ENCODE peak calls at places on chromosome 7, in seven cellular contexts. C is suprapubic skin, G is breast epithelium, D is HCT116, R is prostate gland, N is sigmoid colon, P is transverse colon. L is an unnamed sample.

GRCh38 chr7:125112741-125113309 is 183.2 kb upstream of the POT1 start:
- DNase-seq in C (no peak), G (no peak), D (no peak), R (no peak), N (no peak), P (no peak), L (no peak)

GRCh38 chr7:157513682-157514081 is 176.9 kb downstream of the DNAJB6 start:
- DNase-seq in C (no peak), G (no peak), D (no peak), R (no peak), N (no peak), P (no peak), L (no peak)

GRCh38 chr7:116502201-116503096 is 2.9 kb downstream of the CAV2 start:
- DNase-seq in C (no peak), G (no peak), D (no peak), R (no peak), N (no peak), P (no peak), L (no peak)

GRCh38 chr7:127252736-127253288 is at the start of gene GRM8:
- DNase-seq in C (no peak), G (no peak), D (no peak), R (peak), N (peak), P (peak), L (peak)

GRCh38 chr7:107593025-107593410 is 13.0 kb downstream of the BCAP29 start:
- DNase-seq in C (no peak), G (no peak), D (no peak), R (no peak), N (no peak), P (no peak), L (no peak)

GRCh38 chr7:114413741-114414140 is 874 bp upstream of the FOXP2 start:
- DNase-seq in C (no peak), G (no peak), D (no peak), R (peak), N (no peak), P (no peak), L (no peak)

GRCh38 chr7:99387912-99388311 is 13.4 kb downstream of the ARPC1B start:
- DNase-seq in C (no peak), G (no peak), D (no peak), R (no peak), N (no peak), P (no peak), L (no peak)

GRCh38 chr7:93307131-93307660 is 75.0 kb downstream of the VPS50 start:
- DNase-seq in C (no peak), G (no peak), D (no peak), R (no peak), N (no peak), P (no peak), L (no peak)

GRCh38 chr7:115941703-115942268 is 88.8 kb downstream of the TFEC start:
- DNase-seq in C (no peak), G (no peak), D (no peak), R (no peak), N (no peak), P (no peak), L (no peak)

DNA sequence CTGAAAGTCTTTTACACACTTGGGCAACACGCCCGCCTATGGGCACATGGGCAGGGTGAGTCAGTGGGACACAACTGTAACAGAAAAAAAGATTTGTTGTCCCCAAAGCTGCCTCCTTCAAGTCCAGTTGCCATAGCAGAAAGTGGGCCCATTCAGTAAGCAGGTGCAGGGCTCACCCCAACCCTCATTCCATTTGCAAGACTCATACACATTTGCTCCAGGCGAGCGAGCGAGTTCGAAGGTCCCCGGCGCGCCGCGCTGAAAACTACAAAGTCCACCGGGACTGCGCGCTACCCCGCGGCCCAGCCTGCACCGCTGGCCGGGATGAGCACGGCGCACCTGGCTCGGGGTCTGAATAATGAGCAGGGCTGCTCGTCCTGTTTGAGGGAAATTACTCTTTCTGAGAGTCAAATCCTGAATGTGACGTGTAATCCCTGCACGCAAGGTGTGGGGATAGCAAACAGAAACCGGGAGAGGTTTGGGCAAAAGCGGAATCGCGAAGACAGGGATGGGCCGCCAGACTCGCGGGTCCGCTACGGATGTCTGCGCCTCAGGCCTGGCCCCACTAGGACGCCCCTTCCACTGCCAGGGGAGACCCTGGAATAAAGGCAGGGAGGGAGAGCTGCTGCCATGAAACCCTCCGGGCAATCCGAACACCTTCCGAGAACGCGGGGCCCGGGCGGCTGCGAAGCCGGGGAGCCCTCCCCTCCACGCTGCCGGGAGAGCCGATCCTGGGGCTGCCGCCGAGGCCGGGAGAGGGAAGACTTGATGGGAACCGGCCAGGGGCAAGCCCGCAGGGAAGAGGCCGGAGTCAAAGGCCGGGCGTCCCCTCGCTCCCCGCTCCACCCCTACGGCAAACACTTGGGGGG is 982 bp downstream of the COBL start:
- DNase-seq in C (no peak), G (peak), D (peak), R (peak), N (peak), P (peak), L (no peak)
- H3K4me3 ChIP-seq in C (peak), G (peak), D (peak), R (peak), N (peak), P (peak), L (peak)

GRCh38 chr7:15446722-15447121 is 115.1 kb downstream of the AGMO start:
- DNase-seq in C (no peak), G (no peak), D (no peak), R (no peak), N (no peak), P (no peak), L (no peak)
- TF ChIP-seq POLR2AphosphoS5 in C (no peak), G (no peak), D (no peak), R (no peak), N (no peak), P (no peak), L (no peak)

GRCh38 chr7:155381852-155382801 is 75.8 kb upstream of the EN2 start:
- DNase-seq in C (no peak), G (no peak), D (no peak), R (no peak), N (no peak), P (no peak), L (peak)
- H3K4me3 ChIP-seq in C (peak), G (peak), D (no peak), R (peak), N (peak), P (peak), L (peak)

DNA sequence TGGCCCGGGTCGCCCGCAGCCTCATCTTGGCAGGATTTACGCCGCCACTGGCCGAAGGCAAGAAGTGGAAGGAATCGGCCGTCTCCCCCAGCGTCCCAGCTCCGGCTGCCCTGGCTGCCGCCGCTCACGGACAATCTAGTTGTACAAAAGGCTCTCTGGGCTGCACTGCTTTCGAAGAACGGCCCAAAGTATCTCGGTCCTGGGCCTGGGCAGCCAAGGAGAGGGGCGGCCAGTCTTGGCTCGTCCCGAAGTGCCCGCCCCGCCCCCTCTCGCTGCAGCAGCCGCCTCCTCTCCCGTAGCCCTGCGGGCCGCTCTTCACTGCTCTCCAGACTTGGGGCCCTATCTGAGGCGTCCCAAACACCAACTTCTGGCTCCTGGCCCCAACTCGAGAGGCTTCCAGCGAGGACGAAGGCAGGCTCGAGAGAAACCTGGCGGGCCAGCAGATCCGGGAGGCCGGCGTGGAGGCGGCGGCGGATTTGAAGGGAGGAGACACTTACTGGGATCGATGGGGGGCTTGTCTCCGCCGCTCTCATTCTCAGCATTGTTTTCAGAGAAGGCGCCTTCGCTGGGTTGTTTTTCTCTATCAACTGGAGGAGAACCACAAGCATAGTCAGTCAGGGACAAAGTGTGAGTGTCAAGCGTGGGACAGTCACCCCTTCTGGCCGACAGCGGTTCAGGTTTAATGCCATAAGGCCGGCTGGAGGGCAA is 802 bp downstream of the HOXA9 start:
- DNase-seq in C (peak), G (no peak), D (no peak), R (peak), N (peak), P (no peak), L (peak)
- TF ChIP-seq POLR2AphosphoS5 in C (no peak), G (no peak), D (no peak), R (peak), N (peak), P (no peak), L (no peak)

GRCh38 chr7:120794100-120794729 is 63.7 kb downstream of the TSPAN12 start:
- DNase-seq in C (no peak), G (no peak), D (no peak), R (no peak), N (no peak), P (no peak), L (no peak)

GRCh38 chr7:120792091-120792860 is 65.7 kb downstream of the TSPAN12 start:
- DNase-seq in C (peak), G (peak), D (peak), R (peak), N (peak), P (peak), L (peak)

GRCh38 chr7:120797026-120797645 is 60.8 kb downstream of the TSPAN12 start:
- DNase-seq in C (no peak), G (no peak), D (no peak), R (no peak), N (no peak), P (no peak), L (no peak)

GRCh38 chr7:120792861-120793130 is 65.1 kb downstream of the TSPAN12 start:
- DNase-seq in C (no peak), G (no peak), D (no peak), R (no peak), N (no peak), P (no peak), L (no peak)

DNA sequence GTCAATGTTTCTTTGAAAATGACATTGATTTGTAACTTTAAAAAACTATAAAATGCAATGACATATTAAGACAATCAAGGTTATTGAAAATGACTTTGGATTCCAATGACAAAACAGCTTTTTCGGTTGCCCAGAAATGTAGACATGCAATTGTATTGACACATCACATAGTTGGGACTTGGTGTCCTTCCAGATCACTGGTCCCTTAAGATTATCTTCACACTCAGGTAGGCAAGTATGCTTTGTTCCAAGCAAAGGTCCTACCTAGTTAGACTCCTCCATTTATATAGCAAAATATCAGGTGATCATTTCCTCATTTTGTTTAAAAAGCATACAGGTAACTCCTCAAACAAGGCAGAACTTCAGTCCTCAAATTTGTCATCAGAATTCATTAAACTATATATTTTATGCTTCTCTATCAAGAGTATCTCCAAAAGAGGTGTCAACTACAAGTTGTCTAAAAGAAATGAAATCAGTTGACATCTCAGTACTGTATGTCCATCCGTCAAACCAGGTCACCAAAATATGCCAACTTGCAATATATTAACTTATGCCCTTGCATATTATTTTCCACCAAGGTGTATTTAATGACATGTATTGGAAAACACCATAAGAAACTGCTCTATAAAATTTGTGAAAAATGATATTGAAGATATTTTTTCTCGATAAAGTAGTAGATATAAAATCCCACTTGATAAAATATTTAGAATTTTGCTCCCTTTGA is 64.6 kb downstream of the TSPAN12 start:
- DNase-seq in C (no peak), G (no peak), D (no peak), R (no peak), N (no peak), P (no peak), L (no peak)
- H3K4me3 ChIP-seq in C (no peak), G (no peak), D (no peak), R (no peak), N (no peak), P (no peak), L (no peak)

GRCh38 chr7:5421626-5422323 is 1.9 kb downstream of the TNRC18 start:
- DNase-seq in C (no peak), G (no peak), D (no peak), R (peak), N (peak), P (peak), L (peak)
- TF ChIP-seq POLR2AphosphoS5 in C (no peak), G (no peak), D (no peak), R (peak), N (peak), P (peak), L (peak)

DNA sequence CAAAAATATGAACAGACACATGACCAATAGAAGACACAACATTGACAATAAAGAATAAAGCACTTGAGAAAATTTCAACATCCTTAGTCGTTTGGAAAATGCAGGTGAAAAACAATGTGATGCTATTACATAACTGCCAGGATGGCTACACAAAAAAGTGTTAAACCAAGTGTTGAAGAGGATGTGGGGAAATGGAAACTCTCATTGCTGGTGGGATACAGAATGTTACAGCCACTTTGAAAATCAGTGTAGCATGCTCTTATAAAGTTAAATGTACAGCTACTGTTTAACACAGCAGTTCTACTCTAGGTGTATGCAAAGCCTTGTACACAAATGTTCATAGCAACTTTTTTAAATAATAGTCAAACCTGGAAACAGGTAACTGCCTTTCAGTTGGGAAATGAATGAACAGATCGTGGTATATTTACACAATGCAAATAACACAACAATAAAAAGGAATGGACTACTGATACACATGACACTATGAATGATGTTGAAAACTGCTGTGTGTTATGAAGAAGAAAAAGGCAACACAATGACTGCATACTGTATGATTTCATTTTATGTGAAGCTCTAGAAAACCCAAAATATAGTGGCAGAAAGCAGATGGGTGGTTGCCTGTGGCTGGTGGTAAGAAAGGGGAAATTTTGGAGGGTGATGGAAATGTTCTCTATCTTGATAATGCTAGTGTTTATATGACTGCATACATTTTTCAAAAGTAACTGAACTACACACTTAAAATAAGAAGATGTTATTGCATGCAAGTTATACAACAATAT is 102.2 kb upstream of the VIPR2 start:
- DNase-seq in C (no peak), G (no peak), D (no peak), R (no peak), N (no peak), P (no peak), L (no peak)
- H3K4me3 ChIP-seq in C (no peak), G (no peak), D (no peak), R (no peak), N (no peak), P (no peak), L (no peak)

DNA sequence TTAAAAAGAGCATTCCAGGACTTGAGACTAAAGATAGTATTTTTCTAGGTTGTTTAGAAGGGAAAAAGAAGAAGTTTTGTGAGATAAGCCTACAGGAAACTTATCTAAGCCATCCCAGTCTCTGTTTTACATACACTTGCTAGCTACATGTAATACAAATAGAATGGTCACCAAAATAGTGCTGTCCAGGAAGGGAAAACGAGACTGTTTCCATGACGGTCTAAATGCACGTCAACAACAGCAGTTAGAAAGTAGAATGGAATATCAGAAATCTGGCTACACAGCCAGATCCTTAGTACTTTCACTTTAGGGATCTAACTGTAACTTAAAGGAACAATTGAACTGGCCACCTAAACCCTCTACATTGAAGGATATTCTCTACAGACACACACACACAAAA is 117.6 kb downstream of the TSPAN12 start:
- DNase-seq in C (no peak), G (no peak), D (no peak), R (no peak), N (no peak), P (no peak), L (no peak)
- TF ChIP-seq POLR2AphosphoS5 in C (no peak), G (no peak), D (no peak), R (no peak), N (no peak), P (no peak), L (no peak)

DNA sequence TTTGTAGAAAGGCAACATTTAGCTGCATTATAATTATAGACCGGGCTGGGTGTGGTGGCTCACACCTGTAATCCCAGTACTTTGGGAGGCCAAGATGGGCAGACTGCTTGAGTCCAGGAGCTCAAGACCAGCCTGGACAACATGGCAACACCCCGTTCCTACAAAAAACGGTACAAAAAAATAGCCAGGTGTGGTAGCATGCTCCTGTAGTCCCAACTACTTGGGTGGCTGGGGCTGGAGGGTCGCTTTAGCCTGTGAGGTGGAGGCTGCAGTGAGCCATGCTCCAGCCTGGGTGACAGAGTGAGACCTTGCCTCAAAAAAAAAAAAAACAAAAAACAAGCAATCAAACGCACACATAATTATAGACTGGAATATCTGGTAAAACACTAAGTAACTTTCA is 5.0 kb downstream of the YWHAG start:
- DNase-seq in C (no peak), G (no peak), D (no peak), R (no peak), N (peak), P (no peak), L (no peak)
- H3K4me3 ChIP-seq in C (no peak), G (no peak), D (no peak), R (no peak), N (no peak), P (no peak), L (no peak)